ENCODE peak calls at places on chromosomes 5 and 9, in ten cellular contexts. A is fibroblast of mammary gland; Q is glutamatergic neuron; I is stimulated activated naive B cell treated with anti-CD40 and anti-IgM and Interleukin-4, amounts not matched to agents 10 μg/mL and 1 μg/mL and 100 μg/mL, for 72 hours; V is retina; K is RWPE1; Z is NCI-H2171 treated with DMSO at 0.1 percent for 48 hours; S is ELR; G is memory B cell; R is EL. M is an unnamed sample.

GRCh38 chr5:180595381-180596114 is 4.2 kb upstream of the SCGB3A1 start:
- DNase-seq in R (no peak), S (no peak), I (no peak), V (no peak), K (no peak), G (no peak), Q (no peak), A (no peak), Z (no peak), M (no peak)

GRCh38 chr9:80794197-80794596 is 895.1 kb downstream of the TLE1 start:
- DNase-seq in G (no peak), S (no peak), A (no peak), I (no peak), V (no peak), Z (no peak), R (no peak), K (no peak), Q (no peak), M (no peak)

GRCh38 chr5:172508471-172509404 is 54.4 kb upstream of the SH3PXD2B start:
- DNase-seq in G (no peak), V (no peak), A (no peak), K (no peak), I (no peak), R (no peak), Z (no peak), Q (no peak), S (no peak), M (no peak)

GRCh38 chr5:96687812-96688453 is 25.8 kb downstream of the CAST start:
- DNase-seq in K (peak), Q (no peak), S (peak), G (no peak), A (peak), I (no peak), R (peak), Z (peak), V (no peak), M (peak)

GRCh38 chr9:70924905-70925547 is 196.4 kb downstream of the TRPM3 start:
- DNase-seq in S (peak), R (peak), Z (peak), I (no peak), Q (peak), V (peak), A (peak), K (peak), G (no peak), M (peak)

GRCh38 chr5:91456928-91457571 is 73.9 kb upstream of the ARRDC3 start:
- DNase-seq in R (no peak), S (no peak), A (no peak), K (no peak), G (no peak), I (no peak), Q (no peak), V (no peak), Z (no peak), M (no peak)

GRCh38 chr9:112327718-112328450 is 5.5 kb downstream of the PTBP3 start:
- DNase-seq in K (no peak), G (no peak), S (peak), Q (no peak), A (no peak), Z (peak), I (no peak), R (peak), V (no peak), M (no peak)

GRCh38 chr9:93543117-93543516 is 33.3 kb upstream of the PHF2 start:
- DNase-seq in Z (no peak), A (no peak), K (no peak), S (no peak), R (no peak), V (no peak), I (no peak), G (no peak), Q (no peak), M (no peak)

GRCh38 chr9:16475996-16476395 is 394.5 kb downstream of the BNC2 start:
- DNase-seq in V (no peak), Q (no peak), K (no peak), Z (no peak), A (peak), S (no peak), R (no peak), G (no peak), I (no peak), M (no peak)

M was measured in LoVo.